ENCODE peak calls at places on chromosomes 3 and 15, in nine cellular contexts. L is right atrium auricular region; C is iPS-NIHi11; U is sciatic nerve; K is tibial artery; F is naive thymus-derived CD8-positive, alpha-beta T cell; A is aorta; V is NCI-H82; X is mucosa of gallbladder. E is an unnamed sample.
A peak's percentile ranks its signal among the peaks of the same experiment; 100 is the strongest.

GRCh38 chr3:53713626-53714025 is 132.6 kb downstream of the CHDH start:
- DNase-seq in F (no peak), C (no peak), X (no peak), A (no peak), K (no peak), L (no peak), V (no peak), U (no peak), E (no peak)

GRCh38 chr3:129441215-129441614 is 1.2 kb downstream of the IFT122 start:
- DNase-seq in L (no peak), A (no peak), C (no peak), X (no peak), F (no peak), U (no peak), V (peak; percentile 26), K (no peak), E (no peak)

GRCh38 chr3:62554264-62554799 is 181.0 kb upstream of the FEZF2 start:
- DNase-seq in K (no peak), A (no peak), V (peak; percentile 29), X (no peak), F (no peak), C (peak; percentile 39), L (no peak), U (no peak), E (no peak)

GRCh38 chr3:48655586-48655985 is 7.1 kb downstream of the CELSR3 start:
- DNase-seq in X (no peak), F (peak; percentile 49), C (no peak), L (no peak), A (no peak), U (no peak), K (no peak), V (no peak), E (peak; percentile 61)

GRCh38 chr3:11136871-11137626 is 17.2 kb upstream of the HRH1 start:
- DNase-seq in V (peak; percentile 81), U (no peak), C (peak; percentile 89), A (peak; percentile 88), L (peak; percentile 87), X (peak; percentile 28), K (peak; percentile 82), F (no peak), E (no peak)

GRCh38 chr3:98359993-98360675 is 6.5 kb downstream of the OR5K4 start:
- DNase-seq in K (no peak), A (no peak), X (no peak), C (no peak), U (no peak), V (no peak), F (no peak), L (no peak), E (no peak)

GRCh38 chr15:32857732-32858131 is 139.9 kb downstream of the GREM1 start:
- DNase-seq in K (no peak), A (no peak), C (no peak), X (no peak), V (no peak), L (no peak), U (no peak), F (no peak), E (no peak)

GRCh38 chr3:157136647-157137387 is 23.1 kb downstream of the CCNL1 start:
- DNase-seq in V (peak; percentile 66), L (no peak), A (no peak), F (no peak), K (peak; percentile 27), X (peak; percentile 87), U (no peak), C (no peak), E (no peak)

GRCh38 chr3:179321585-179322322 is 1.1 kb upstream of the ZNF639 start:
- DNase-seq in K (peak; percentile 43), V (peak; percentile 74), A (no peak), L (no peak), F (no peak), U (no peak), C (peak; percentile 35), X (peak; percentile 21), E (no peak)

GRCh38 chr3:143672396-143673165 is 175.7 kb downstream of the SLC9A9 start:
- DNase-seq in A (no peak), K (no peak), F (no peak), U (no peak), C (no peak), L (no peak), X (no peak), V (no peak), E (no peak)

GRCh38 chr3:194565597-194566190 is 67.5 kb downstream of the TMEM44 start:
- DNase-seq in C (no peak), A (no peak), F (no peak), V (no peak), L (no peak), X (no peak), U (no peak), K (no peak), E (no peak)

GRCh38 chr15:72599855-72600464 is 54.5 kb upstream of the GOLGA6B start:
- DNase-seq in X (no peak), L (no peak), K (no peak), C (peak; percentile 56), U (no peak), A (no peak), V (peak; percentile 67), F (no peak), E (no peak)

GRCh38 chr3:77859131-77859530 is 819.2 kb downstream of the ROBO2 start:
- DNase-seq in X (no peak), C (no peak), K (no peak), F (no peak), U (no peak), A (no peak), V (no peak), L (no peak), E (no peak)

GRCh38 chr3:42804831-42805821 is 836 bp upstream of the HIGD1A start:
- DNase-seq in A (peak; percentile 50), F (no peak), C (peak; percentile 32), U (peak; percentile 61), L (peak; percentile 69), V (no peak), X (no peak), K (peak; percentile 45), E (peak; percentile 14)

GRCh38 chr3:66991478-66991877 is 6.6 kb upstream of the KBTBD8 start:
- DNase-seq in F (no peak), V (peak; percentile 55), X (no peak), A (no peak), K (no peak), L (no peak), U (no peak), C (no peak), E (no peak)

GRCh38 chr3:25396251-25396650 is 31.8 kb upstream of the RARB start:
- DNase-seq in U (no peak), X (no peak), A (no peak), F (no peak), C (no peak), L (no peak), V (no peak), K (no peak), E (no peak)

GRCh38 chr3:24318668-24319287 is 175.9 kb downstream of the THRB start:
- DNase-seq in X (no peak), V (no peak), U (no peak), A (no peak), K (no peak), L (no peak), C (no peak), F (no peak), E (no peak)

GRCh38 chr15:73014904-73015303 is 37.4 kb upstream of the NEO1 start:
- DNase-seq in C (no peak), F (no peak), V (no peak), U (no peak), X (no peak), L (no peak), A (no peak), K (no peak), E (no peak)

GRCh38 chr3:66037330-66037985 is 1.3 kb downstream of the MAGI1 start:
- DNase-seq in C (peak; percentile 61), F (no peak), X (peak; percentile 48), L (peak; percentile 64), K (peak; percentile 38), U (no peak), A (peak; percentile 58), V (peak; percentile 75), E (no peak)

GRCh38 chr3:166713787-166714186 is 666.3 kb downstream of the ZBBX start:
- DNase-seq in X (no peak), L (no peak), U (no peak), V (no peak), C (no peak), A (no peak), F (no peak), K (no peak), E (no peak)

GRCh38 chr3:29978036-29978435 is 628.4 kb upstream of the TGFBR2 start:
- DNase-seq in F (no peak), C (no peak), L (no peak), K (no peak), V (no peak), U (no peak), A (no peak), X (no peak), E (no peak)

GRCh38 chr15:38129531-38130199 is 123.0 kb upstream of the SPRED1 start:
- DNase-seq in U (peak; percentile 84), C (no peak), X (peak; percentile 77), A (peak; percentile 86), V (no peak), K (peak; percentile 89), L (peak; percentile 89), F (no peak), E (no peak)

GRCh38 chr3:64686446-64686908 is 1.3 kb downstream of the ADAMTS9 start:
- DNase-seq in F (no peak), V (peak; percentile 40), U (peak; percentile 65), K (no peak), L (peak; percentile 71), C (no peak), A (no peak), X (no peak), E (no peak)

GRCh38 chr3:125008766-125009165 is 47.0 kb downstream of the HEG1 start:
- DNase-seq in C (no peak), U (no peak), L (no peak), K (no peak), A (no peak), V (no peak), X (no peak), F (no peak), E (no peak)

GRCh38 chr15:26455828-26456227 is 317.0 kb downstream of the GABRB3 start:
- DNase-seq in X (no peak), C (no peak), F (no peak), L (no peak), A (no peak), V (no peak), K (no peak), U (no peak), E (no peak)

GRCh38 chr3:38345879-38346583 is 554 bp upstream of the XYLB start:
- DNase-seq in K (no peak), U (no peak), F (no peak), V (peak; percentile 7), A (peak; percentile 60), L (no peak), C (no peak), X (no peak), E (no peak)

GRCh38 chr3:67947808-67948508 is 293.5 kb upstream of the SUCLG2 start:
- DNase-seq in A (no peak), U (no peak), K (no peak), L (no peak), X (no peak), V (no peak), C (peak; percentile 27), F (peak; percentile 81), E (peak; percentile 44)

GRCh38 chr15:89083246-89083645 is 5.0 kb upstream of the ABHD2 start:
- DNase-seq in F (no peak), V (no peak), K (no peak), C (no peak), L (no peak), U (no peak), X (no peak), A (no peak), E (no peak)

GRCh38 chr3:141763088-141763750 is at the start of gene GRK7:
- DNase-seq in A (no peak), X (no peak), C (no peak), U (no peak), F (no peak), K (no peak), L (no peak), V (no peak), E (no peak)

GRCh38 chr3:42655980-42656679 is 2.6 kb downstream of the ZBTB47 start:
- DNase-seq in L (no peak), V (no peak), K (no peak), U (no peak), A (peak; percentile 76), X (no peak), C (no peak), F (no peak), E (no peak)

GRCh38 chr15:36917411-36918267 is 182.7 kb downstream of the MEIS2 start:
- DNase-seq in F (no peak), X (no peak), V (no peak), L (no peak), A (no peak), K (no peak), U (no peak), C (no peak), E (no peak)